ENCODE peak calls at places on chromosome 16, in ten cellular contexts. One of them, this sample, is unnamed.

GRCh38 chr16:31331141-31331764 is 23.7 kb upstream of the ITGAX start:
- DNase-seq in NCI-H2081: no peak
- DNase-seq in EH: no peak
- DNase-seq in posterior vena cava: no peak
- DNase-seq in globus pallidus: no peak
- DNase-seq in RPMI7951: no peak
- DNase-seq in iris pigment epithelial cell: no peak
- DNase-seq in ELR: no peak
- DNase-seq in left colon: peak
- DNase-seq in C1 segment of cervical spinal cord: no peak
- DNase-seq in this sample: no peak

GRCh38 chr16:56606071-56606687 is 2.2 kb upstream of the MT2A start:
- DNase-seq in NCI-H2081: no peak
- DNase-seq in EH: peak
- DNase-seq in posterior vena cava: peak
- DNase-seq in globus pallidus: no peak
- DNase-seq in RPMI7951: peak
- DNase-seq in iris pigment epithelial cell: peak
- DNase-seq in ELR: peak
- DNase-seq in left colon: no peak
- DNase-seq in C1 segment of cervical spinal cord: no peak
- DNase-seq in this sample: no peak

GRCh38 chr16:49608801-49609200 is 235.2 kb downstream of the C16orf78 start:
- DNase-seq in NCI-H2081: no peak
- DNase-seq in EH: peak
- DNase-seq in posterior vena cava: no peak
- DNase-seq in globus pallidus: no peak
- DNase-seq in RPMI7951: peak
- DNase-seq in iris pigment epithelial cell: peak
- DNase-seq in ELR: peak
- DNase-seq in left colon: no peak
- DNase-seq in C1 segment of cervical spinal cord: no peak
- DNase-seq in this sample: peak

GRCh38 chr16:35664091-35664693 is 2204.8 kb downstream of the TP53TG3F start:
- DNase-seq in NCI-H2081: no peak
- DNase-seq in EH: no peak
- DNase-seq in posterior vena cava: no peak
- DNase-seq in globus pallidus: no peak
- DNase-seq in RPMI7951: no peak
- DNase-seq in iris pigment epithelial cell: no peak
- DNase-seq in ELR: no peak
- DNase-seq in left colon: no peak
- DNase-seq in C1 segment of cervical spinal cord: no peak
- DNase-seq in this sample: no peak

GRCh38 chr16:49471038-49471727 is 97.6 kb downstream of the C16orf78 start:
- DNase-seq in NCI-H2081: no peak
- DNase-seq in EH: no peak
- DNase-seq in posterior vena cava: no peak
- DNase-seq in globus pallidus: no peak
- DNase-seq in RPMI7951: no peak
- DNase-seq in iris pigment epithelial cell: no peak
- DNase-seq in ELR: no peak
- DNase-seq in left colon: no peak
- DNase-seq in C1 segment of cervical spinal cord: no peak
- DNase-seq in this sample: no peak

GRCh38 chr16:82329504-82330192 is 159.6 kb upstream of the MPHOSPH6 start:
- DNase-seq in NCI-H2081: peak
- DNase-seq in EH: no peak
- DNase-seq in posterior vena cava: no peak
- DNase-seq in globus pallidus: no peak
- DNase-seq in RPMI7951: no peak
- DNase-seq in iris pigment epithelial cell: no peak
- DNase-seq in ELR: no peak
- DNase-seq in left colon: no peak
- DNase-seq in C1 segment of cervical spinal cord: no peak
- DNase-seq in this sample: no peak

GRCh38 chr16:50251375-50252081 is 14.8 kb upstream of the ADCY7 start:
- DNase-seq in NCI-H2081: no peak
- DNase-seq in EH: peak
- DNase-seq in posterior vena cava: peak
- DNase-seq in globus pallidus: no peak
- DNase-seq in RPMI7951: peak
- DNase-seq in iris pigment epithelial cell: peak
- DNase-seq in ELR: peak
- DNase-seq in left colon: no peak
- DNase-seq in C1 segment of cervical spinal cord: no peak
- DNase-seq in this sample: peak

GRCh38 chr16:47884131-47884725 is 271.6 kb downstream of the ABCC12 start:
- DNase-seq in NCI-H2081: no peak
- DNase-seq in EH: no peak
- DNase-seq in posterior vena cava: no peak
- DNase-seq in globus pallidus: no peak
- DNase-seq in RPMI7951: peak
- DNase-seq in iris pigment epithelial cell: no peak
- DNase-seq in ELR: no peak
- DNase-seq in left colon: no peak
- DNase-seq in C1 segment of cervical spinal cord: no peak
- DNase-seq in this sample: no peak

GRCh38 chr16:58628845-58629680 is 563 bp downstream of the CNOT1 start:
- DNase-seq in NCI-H2081: no peak
- DNase-seq in EH: peak
- DNase-seq in posterior vena cava: peak
- DNase-seq in globus pallidus: peak
- DNase-seq in RPMI7951: peak
- DNase-seq in iris pigment epithelial cell: peak
- DNase-seq in ELR: peak
- DNase-seq in left colon: peak
- DNase-seq in C1 segment of cervical spinal cord: no peak
- DNase-seq in this sample: peak

GRCh38 chr16:1048442-1049112 is 24.0 kb upstream of the SSTR5 start:
- DNase-seq in NCI-H2081: no peak
- DNase-seq in EH: peak
- DNase-seq in posterior vena cava: no peak
- DNase-seq in globus pallidus: peak
- DNase-seq in RPMI7951: no peak
- DNase-seq in iris pigment epithelial cell: peak
- DNase-seq in ELR: no peak
- DNase-seq in left colon: peak
- DNase-seq in C1 segment of cervical spinal cord: no peak
- DNase-seq in this sample: no peak

GRCh38 chr16:68252383-68252782 is 7.2 kb downstream of the PLA2G15 start:
- DNase-seq in NCI-H2081: no peak
- DNase-seq in EH: no peak
- DNase-seq in posterior vena cava: no peak
- DNase-seq in globus pallidus: no peak
- DNase-seq in RPMI7951: no peak
- DNase-seq in iris pigment epithelial cell: no peak
- DNase-seq in ELR: no peak
- DNase-seq in left colon: no peak
- DNase-seq in C1 segment of cervical spinal cord: no peak
- DNase-seq in this sample: no peak

GRCh38 chr16:56669005-56669839 is at the start of gene MT1H:
- DNase-seq in NCI-H2081: no peak
- DNase-seq in EH: no peak
- DNase-seq in posterior vena cava: no peak
- DNase-seq in globus pallidus: no peak
- DNase-seq in RPMI7951: no peak
- DNase-seq in iris pigment epithelial cell: no peak
- DNase-seq in ELR: no peak
- DNase-seq in left colon: peak
- DNase-seq in C1 segment of cervical spinal cord: no peak
- DNase-seq in this sample: no peak

GRCh38 chr16:8717892-8718400 is 43.5 kb downstream of the ABAT start:
- DNase-seq in NCI-H2081: no peak
- DNase-seq in EH: no peak
- DNase-seq in posterior vena cava: no peak
- DNase-seq in globus pallidus: no peak
- DNase-seq in RPMI7951: no peak
- DNase-seq in iris pigment epithelial cell: no peak
- DNase-seq in ELR: no peak
- DNase-seq in left colon: no peak
- DNase-seq in C1 segment of cervical spinal cord: no peak
- DNase-seq in this sample: no peak

GRCh38 chr16:71552698-71553503 is 24.0 kb downstream of the TAT start:
- DNase-seq in NCI-H2081: no peak
- DNase-seq in EH: no peak
- DNase-seq in posterior vena cava: no peak
- DNase-seq in globus pallidus: no peak
- DNase-seq in RPMI7951: no peak
- DNase-seq in iris pigment epithelial cell: no peak
- DNase-seq in ELR: peak
- DNase-seq in left colon: no peak
- DNase-seq in C1 segment of cervical spinal cord: no peak
- DNase-seq in this sample: no peak

GRCh38 chr16:4175849-4176248 is 59.6 kb upstream of the ADCY9 start:
- DNase-seq in NCI-H2081: no peak
- DNase-seq in EH: peak
- DNase-seq in posterior vena cava: no peak
- DNase-seq in globus pallidus: no peak
- DNase-seq in RPMI7951: no peak
- DNase-seq in iris pigment epithelial cell: no peak
- DNase-seq in ELR: peak
- DNase-seq in left colon: no peak
- DNase-seq in C1 segment of cervical spinal cord: no peak
- DNase-seq in this sample: no peak

GRCh38 chr16:10949424-10949970 is 5.1 kb downstream of the CLEC16A start:
- DNase-seq in NCI-H2081: no peak
- DNase-seq in EH: peak
- DNase-seq in posterior vena cava: no peak
- DNase-seq in globus pallidus: no peak
- DNase-seq in RPMI7951: peak
- DNase-seq in iris pigment epithelial cell: no peak
- DNase-seq in ELR: peak
- DNase-seq in left colon: no peak
- DNase-seq in C1 segment of cervical spinal cord: no peak
- DNase-seq in this sample: no peak

GRCh38 chr16:79282806-79283205 is 317.7 kb downstream of the MAF start:
- DNase-seq in NCI-H2081: no peak
- DNase-seq in EH: no peak
- DNase-seq in posterior vena cava: no peak
- DNase-seq in globus pallidus: no peak
- DNase-seq in RPMI7951: no peak
- DNase-seq in iris pigment epithelial cell: no peak
- DNase-seq in ELR: no peak
- DNase-seq in left colon: no peak
- DNase-seq in C1 segment of cervical spinal cord: no peak
- DNase-seq in this sample: no peak

GRCh38 chr16:87576191-87576590 is 26.1 kb upstream of the JPH3 start:
- DNase-seq in NCI-H2081: no peak
- DNase-seq in EH: no peak
- DNase-seq in posterior vena cava: no peak
- DNase-seq in globus pallidus: no peak
- DNase-seq in RPMI7951: no peak
- DNase-seq in iris pigment epithelial cell: no peak
- DNase-seq in ELR: no peak
- DNase-seq in left colon: no peak
- DNase-seq in C1 segment of cervical spinal cord: no peak
- DNase-seq in this sample: no peak

GRCh38 chr16:19705131-19705501 is 12.9 kb downstream of the KNOP1 start:
- DNase-seq in NCI-H2081: no peak
- DNase-seq in EH: no peak
- DNase-seq in posterior vena cava: no peak
- DNase-seq in globus pallidus: no peak
- DNase-seq in RPMI7951: no peak
- DNase-seq in iris pigment epithelial cell: no peak
- DNase-seq in ELR: no peak
- DNase-seq in left colon: no peak
- DNase-seq in C1 segment of cervical spinal cord: no peak
- DNase-seq in this sample: no peak

GRCh38 chr16:66851166-66851964 is 7.2 kb downstream of the CA7 start:
- DNase-seq in NCI-H2081: no peak
- DNase-seq in EH: no peak
- DNase-seq in posterior vena cava: peak
- DNase-seq in globus pallidus: no peak
- DNase-seq in RPMI7951: no peak
- DNase-seq in iris pigment epithelial cell: no peak
- DNase-seq in ELR: no peak
- DNase-seq in left colon: no peak
- DNase-seq in C1 segment of cervical spinal cord: no peak
- DNase-seq in this sample: no peak

GRCh38 chr16:27728691-27729090 is 178.7 kb downstream of the KATNIP start:
- DNase-seq in NCI-H2081: no peak
- DNase-seq in EH: no peak
- DNase-seq in posterior vena cava: peak
- DNase-seq in globus pallidus: no peak
- DNase-seq in RPMI7951: no peak
- DNase-seq in iris pigment epithelial cell: no peak
- DNase-seq in ELR: no peak
- DNase-seq in left colon: no peak
- DNase-seq in C1 segment of cervical spinal cord: no peak
- DNase-seq in this sample: no peak

GRCh38 chr16:68646948-68647659 is 2.0 kb downstream of the CDH3 start:
- DNase-seq in NCI-H2081: no peak
- DNase-seq in EH: no peak
- DNase-seq in posterior vena cava: no peak
- DNase-seq in globus pallidus: no peak
- DNase-seq in RPMI7951: no peak
- DNase-seq in iris pigment epithelial cell: no peak
- DNase-seq in ELR: no peak
- DNase-seq in left colon: no peak
- DNase-seq in C1 segment of cervical spinal cord: no peak
- DNase-seq in this sample: no peak

GRCh38 chr16:30430428-30430970 is 669 bp upstream of the DCTPP1 start:
- DNase-seq in NCI-H2081: no peak
- DNase-seq in EH: no peak
- DNase-seq in posterior vena cava: no peak
- DNase-seq in globus pallidus: no peak
- DNase-seq in RPMI7951: no peak
- DNase-seq in iris pigment epithelial cell: no peak
- DNase-seq in ELR: no peak
- DNase-seq in left colon: no peak
- DNase-seq in C1 segment of cervical spinal cord: no peak
- DNase-seq in this sample: no peak

GRCh38 chr16:65121870-65122723 is at the start of gene CDH11:
- DNase-seq in NCI-H2081: no peak
- DNase-seq in EH: peak
- DNase-seq in posterior vena cava: peak
- DNase-seq in globus pallidus: peak
- DNase-seq in RPMI7951: peak
- DNase-seq in iris pigment epithelial cell: peak
- DNase-seq in ELR: peak
- DNase-seq in left colon: peak
- DNase-seq in C1 segment of cervical spinal cord: no peak
- DNase-seq in this sample: peak

GRCh38 chr16:7268182-7268581 is 64.5 kb upstream of the RBFOX1 start:
- DNase-seq in NCI-H2081: peak
- DNase-seq in EH: no peak
- DNase-seq in posterior vena cava: no peak
- DNase-seq in globus pallidus: peak
- DNase-seq in RPMI7951: peak
- DNase-seq in iris pigment epithelial cell: peak
- DNase-seq in ELR: peak
- DNase-seq in left colon: no peak
- DNase-seq in C1 segment of cervical spinal cord: no peak
- DNase-seq in this sample: no peak

GRCh38 chr16:75092777-75093176 is 23.8 kb downstream of the LDHD start:
- DNase-seq in NCI-H2081: no peak
- DNase-seq in EH: no peak
- DNase-seq in posterior vena cava: no peak
- DNase-seq in globus pallidus: no peak
- DNase-seq in RPMI7951: no peak
- DNase-seq in iris pigment epithelial cell: no peak
- DNase-seq in ELR: no peak
- DNase-seq in left colon: peak
- DNase-seq in C1 segment of cervical spinal cord: no peak
- DNase-seq in this sample: no peak

GRCh38 chr16:11639008-11639562 is 29.2 kb upstream of the SNN start:
- DNase-seq in NCI-H2081: no peak
- DNase-seq in EH: no peak
- DNase-seq in posterior vena cava: no peak
- DNase-seq in globus pallidus: no peak
- DNase-seq in RPMI7951: no peak
- DNase-seq in iris pigment epithelial cell: no peak
- DNase-seq in ELR: no peak
- DNase-seq in left colon: no peak
- DNase-seq in C1 segment of cervical spinal cord: no peak
- DNase-seq in this sample: no peak

GRCh38 chr16:17571499-17572093 is 100.8 kb upstream of the XYLT1 start:
- DNase-seq in NCI-H2081: no peak
- DNase-seq in EH: no peak
- DNase-seq in posterior vena cava: no peak
- DNase-seq in globus pallidus: no peak
- DNase-seq in RPMI7951: no peak
- DNase-seq in iris pigment epithelial cell: no peak
- DNase-seq in ELR: no peak
- DNase-seq in left colon: no peak
- DNase-seq in C1 segment of cervical spinal cord: no peak
- DNase-seq in this sample: no peak